ENCODE peak calls at places on chromosome 18, in nine cellular contexts. One of them, this sample, is unnamed.

GRCh38 chr18:29753379-29753778 is 1289.2 kb downstream of the DSC3 start:
- DNase-seq in AG04450: no peak
- DNase-seq in astrocyte: peak
- DNase-seq in epithelial cell of esophagus: peak
- DNase-seq in breast epithelium: no peak
- DNase-seq in A549: no peak
- DNase-seq in left lung: no peak
- DNase-seq in psoas muscle: no peak
- DNase-seq in H9: no peak
- DNase-seq in this sample: no peak

GRCh38 chr18:53780666-53781065 is 443.8 kb downstream of the MBD2 start:
- DNase-seq in AG04450: no peak
- DNase-seq in astrocyte: no peak
- DNase-seq in epithelial cell of esophagus: peak
- DNase-seq in breast epithelium: no peak
- DNase-seq in A549: no peak
- DNase-seq in left lung: no peak
- DNase-seq in psoas muscle: no peak
- DNase-seq in H9: no peak
- DNase-seq in this sample: no peak

GRCh38 chr18:10006261-10006903 is 92.6 kb downstream of the VAPA start:
- DNase-seq in AG04450: peak
- DNase-seq in astrocyte: peak
- DNase-seq in epithelial cell of esophagus: peak
- DNase-seq in breast epithelium: no peak
- DNase-seq in A549: peak
- DNase-seq in left lung: no peak
- DNase-seq in psoas muscle: no peak
- DNase-seq in H9: no peak
- DNase-seq in this sample: no peak

GRCh38 chr18:21315741-21316187 is 73.7 kb downstream of the GREB1L start:
- DNase-seq in AG04450: no peak
- DNase-seq in astrocyte: peak
- DNase-seq in epithelial cell of esophagus: no peak
- DNase-seq in breast epithelium: no peak
- DNase-seq in A549: peak
- DNase-seq in left lung: no peak
- DNase-seq in psoas muscle: no peak
- DNase-seq in H9: peak
- DNase-seq in this sample: no peak

GRCh38 chr18:27004056-27004829 is 138.7 kb upstream of the AQP4 start:
- DNase-seq in AG04450: no peak
- DNase-seq in astrocyte: no peak
- DNase-seq in epithelial cell of esophagus: peak
- DNase-seq in breast epithelium: no peak
- DNase-seq in A549: peak
- DNase-seq in left lung: no peak
- DNase-seq in psoas muscle: no peak
- DNase-seq in H9: no peak
- DNase-seq in this sample: no peak

GRCh38 chr18:26919656-26920055 is 54.1 kb upstream of the AQP4 start:
- DNase-seq in AG04450: no peak
- DNase-seq in astrocyte: no peak
- DNase-seq in epithelial cell of esophagus: peak
- DNase-seq in breast epithelium: no peak
- DNase-seq in A549: peak
- DNase-seq in left lung: no peak
- DNase-seq in psoas muscle: no peak
- DNase-seq in H9: no peak
- DNase-seq in this sample: no peak

GRCh38 chr18:75551071-75551470 is 123.6 kb upstream of the SMIM21 start:
- DNase-seq in AG04450: no peak
- DNase-seq in astrocyte: no peak
- DNase-seq in epithelial cell of esophagus: no peak
- DNase-seq in breast epithelium: no peak
- DNase-seq in A549: no peak
- DNase-seq in left lung: no peak
- DNase-seq in psoas muscle: no peak
- DNase-seq in H9: no peak
- DNase-seq in this sample: no peak

GRCh38 chr18:46771141-46771540 is 14.3 kb upstream of the ST8SIA5 start:
- DNase-seq in AG04450: no peak
- DNase-seq in astrocyte: peak
- DNase-seq in epithelial cell of esophagus: no peak
- DNase-seq in breast epithelium: no peak
- DNase-seq in A549: no peak
- DNase-seq in left lung: no peak
- DNase-seq in psoas muscle: no peak
- DNase-seq in H9: no peak
- DNase-seq in this sample: no peak

GRCh38 chr18:25298853-25299274 is 53.1 kb downstream of the ZNF521 start:
- DNase-seq in AG04450: peak
- DNase-seq in astrocyte: peak
- DNase-seq in epithelial cell of esophagus: peak
- DNase-seq in breast epithelium: no peak
- DNase-seq in A549: no peak
- DNase-seq in left lung: no peak
- DNase-seq in psoas muscle: peak
- DNase-seq in H9: no peak
- DNase-seq in this sample: no peak

GRCh38 chr18:61892683-61893303 is at the start of gene RNF152:
- DNase-seq in AG04450: no peak
- DNase-seq in astrocyte: no peak
- DNase-seq in epithelial cell of esophagus: peak
- DNase-seq in breast epithelium: peak
- DNase-seq in A549: no peak
- DNase-seq in left lung: peak
- DNase-seq in psoas muscle: peak
- DNase-seq in H9: peak
- DNase-seq in this sample: no peak
- TF ChIP-seq CTCF in AG04450: peak
- TF ChIP-seq CTCF in astrocyte: no peak
- TF ChIP-seq CTCF in epithelial cell of esophagus: no peak
- TF ChIP-seq CTCF in breast epithelium: no peak
- TF ChIP-seq CTCF in A549: no peak
- TF ChIP-seq CTCF in left lung: no peak
- TF ChIP-seq CTCF in psoas muscle: no peak
- TF ChIP-seq CTCF in H9: peak
- TF ChIP-seq CTCF in this sample: peak

DNA sequence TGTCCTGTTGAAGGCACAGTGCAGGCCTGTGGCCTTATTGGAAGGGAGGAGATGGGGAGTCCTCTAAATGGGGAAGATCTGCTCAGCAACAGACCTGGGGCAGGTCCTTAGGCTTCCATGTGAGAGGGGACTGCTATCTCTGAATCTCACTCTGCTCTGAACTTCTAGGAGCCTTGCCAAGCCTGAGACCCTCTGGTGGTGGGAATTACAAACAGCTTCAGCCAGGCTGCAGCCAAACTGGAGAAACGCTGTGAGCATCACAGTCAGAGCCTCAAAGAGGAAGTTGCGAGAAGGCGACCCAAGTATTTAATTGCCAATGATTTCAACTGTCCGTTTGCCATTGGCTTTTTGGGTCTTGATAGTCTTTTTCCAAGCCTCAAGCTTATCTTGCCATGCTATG is 66.8 kb upstream of the MC2R start:
- DNase-seq in AG04450: no peak
- DNase-seq in astrocyte: no peak
- DNase-seq in epithelial cell of esophagus: no peak
- DNase-seq in breast epithelium: no peak
- DNase-seq in A549: no peak
- DNase-seq in left lung: no peak
- DNase-seq in psoas muscle: no peak
- DNase-seq in H9: peak
- DNase-seq in this sample: no peak
- TF ChIP-seq CTCF in AG04450: no peak
- TF ChIP-seq CTCF in astrocyte: no peak
- TF ChIP-seq CTCF in epithelial cell of esophagus: no peak
- TF ChIP-seq CTCF in breast epithelium: no peak
- TF ChIP-seq CTCF in A549: no peak
- TF ChIP-seq CTCF in left lung: no peak
- TF ChIP-seq CTCF in psoas muscle: no peak
- TF ChIP-seq CTCF in H9: peak
- TF ChIP-seq CTCF in this sample: no peak

GRCh38 chr18:52150050-52150449 is 189.9 kb upstream of the DCC start:
- DNase-seq in AG04450: no peak
- DNase-seq in astrocyte: no peak
- DNase-seq in epithelial cell of esophagus: peak
- DNase-seq in breast epithelium: no peak
- DNase-seq in A549: no peak
- DNase-seq in left lung: no peak
- DNase-seq in psoas muscle: no peak
- DNase-seq in H9: no peak
- DNase-seq in this sample: no peak
- TF ChIP-seq CTCF in AG04450: no peak
- TF ChIP-seq CTCF in astrocyte: no peak
- TF ChIP-seq CTCF in epithelial cell of esophagus: no peak
- TF ChIP-seq CTCF in breast epithelium: no peak
- TF ChIP-seq CTCF in A549: no peak
- TF ChIP-seq CTCF in left lung: no peak
- TF ChIP-seq CTCF in psoas muscle: no peak
- TF ChIP-seq CTCF in H9: no peak
- TF ChIP-seq CTCF in this sample: no peak

GRCh38 chr18:49609416-49610284 is 47.8 kb downstream of the LIPG start:
- DNase-seq in AG04450: no peak
- DNase-seq in astrocyte: peak
- DNase-seq in epithelial cell of esophagus: peak
- DNase-seq in breast epithelium: no peak
- DNase-seq in A549: peak
- DNase-seq in left lung: no peak
- DNase-seq in psoas muscle: no peak
- DNase-seq in H9: no peak
- DNase-seq in this sample: no peak

GRCh38 chr18:49612515-49613033 is 50.7 kb downstream of the LIPG start:
- DNase-seq in AG04450: no peak
- DNase-seq in astrocyte: no peak
- DNase-seq in epithelial cell of esophagus: peak
- DNase-seq in breast epithelium: no peak
- DNase-seq in A549: no peak
- DNase-seq in left lung: no peak
- DNase-seq in psoas muscle: no peak
- DNase-seq in H9: peak
- DNase-seq in this sample: no peak

GRCh38 chr18:49613141-49613641 is 51.3 kb downstream of the LIPG start:
- DNase-seq in AG04450: no peak
- DNase-seq in astrocyte: peak
- DNase-seq in epithelial cell of esophagus: no peak
- DNase-seq in breast epithelium: no peak
- DNase-seq in A549: no peak
- DNase-seq in left lung: no peak
- DNase-seq in psoas muscle: no peak
- DNase-seq in H9: peak
- DNase-seq in this sample: no peak

GRCh38 chr18:49608892-49609291 is 47.0 kb downstream of the LIPG start:
- DNase-seq in AG04450: no peak
- DNase-seq in astrocyte: no peak
- DNase-seq in epithelial cell of esophagus: peak
- DNase-seq in breast epithelium: no peak
- DNase-seq in A549: no peak
- DNase-seq in left lung: no peak
- DNase-seq in psoas muscle: no peak
- DNase-seq in H9: no peak
- DNase-seq in this sample: no peak

DNA sequence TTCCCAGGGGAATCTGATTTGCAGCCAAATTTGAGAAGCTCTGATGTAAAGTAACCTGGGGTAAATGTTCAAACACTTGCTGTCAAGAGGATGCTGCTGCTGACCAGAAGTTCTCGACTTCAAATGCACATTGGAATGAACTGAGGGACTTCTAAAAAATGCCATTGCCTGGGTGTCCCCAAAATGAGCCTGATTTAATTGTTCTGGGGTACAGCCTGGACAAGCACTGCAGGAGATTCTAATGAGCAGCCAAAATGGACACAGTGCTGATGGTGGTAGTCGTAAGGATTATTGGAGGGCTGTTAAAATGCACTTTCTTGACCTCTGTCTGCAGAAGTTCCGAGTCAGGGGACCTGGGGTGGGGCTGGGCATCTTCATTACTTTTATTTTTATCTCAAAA is 49.5 kb downstream of the LIPG start:
- DNase-seq in AG04450: no peak
- DNase-seq in astrocyte: no peak
- DNase-seq in epithelial cell of esophagus: no peak
- DNase-seq in breast epithelium: no peak
- DNase-seq in A549: no peak
- DNase-seq in left lung: no peak
- DNase-seq in psoas muscle: no peak
- DNase-seq in H9: no peak
- DNase-seq in this sample: no peak
- TF ChIP-seq CTCF in AG04450: no peak
- TF ChIP-seq CTCF in astrocyte: no peak
- TF ChIP-seq CTCF in epithelial cell of esophagus: no peak
- TF ChIP-seq CTCF in breast epithelium: no peak
- TF ChIP-seq CTCF in A549: no peak
- TF ChIP-seq CTCF in left lung: no peak
- TF ChIP-seq CTCF in psoas muscle: no peak
- TF ChIP-seq CTCF in H9: no peak
- TF ChIP-seq CTCF in this sample: no peak

This sample was measured in chondrocyte.